ENCODE peak calls at places on chromosomes 1 and 21, in five cellular contexts. V is A673, T is heart right ventricle, O is fibroblast of lung, X is right cardiac atrium. I is an unnamed sample. For H3K4me1, the result is how much of the 10 kb centered on the place peaks cover.

GRCh38 chr1:193216920-193217319 is 30.5 kb upstream of the B3GALT2 start:
- DNase-seq in O (no peak), X (peak), V (peak), T (peak), I (peak)

GRCh38 chr1:150281221-150281757 is 1.1 kb upstream of the CIART start:
- DNase-seq in X (peak), T (peak), V (peak), O (peak), I (peak)

GRCh38 chr1:165456114-165456513 is 11.2 kb upstream of the RXRG start:
- DNase-seq in T (no peak), X (no peak), O (no peak), V (no peak), I (no peak)

GRCh38 chr1:67733741-67734690 is 49.0 kb downstream of the GADD45A start:
- DNase-seq in X (no peak), T (no peak), V (no peak), O (no peak), I (no peak)

GRCh38 chr1:150544204-150544603 is 5.0 kb upstream of the ADAMTSL4 start:
- DNase-seq in T (no peak), X (no peak), V (no peak), O (no peak), I (no peak)

GRCh38 chr21:29175408-29176147 is 45.1 kb downstream of the MAP3K7CL start:
- DNase-seq in T (no peak), V (no peak), O (peak), X (no peak), I (no peak)

GRCh38 chr21:28521932-28522826 is 470.5 kb downstream of the LTN1 start:
- DNase-seq in T (no peak), V (peak), O (peak), X (peak), I (no peak)

GRCh38 chr1:31234870-31235269 is 4.8 kb downstream of the NKAIN1 start:
- DNase-seq in V (no peak), X (no peak), T (no peak), O (no peak), I (no peak)

GRCh38 chr1:203754455-203754864 is 10.5 kb upstream of the LAX1 start:
- DNase-seq in T (no peak), V (no peak), O (no peak), X (no peak), I (no peak)

GRCh38 chr1:24311731-24312130 is 7.4 kb upstream of the GRHL3 start:
- DNase-seq in X (no peak), T (no peak), V (no peak), O (no peak), I (no peak)

GRCh38 chr1:24317081-24317480 is 2.1 kb upstream of the GRHL3 start:
- DNase-seq in X (no peak), T (no peak), O (no peak), V (no peak), I (no peak)

GRCh38 chr1:24316659-24317058 is 2.5 kb upstream of the GRHL3 start:
- DNase-seq in T (no peak), V (no peak), X (no peak), O (no peak), I (no peak)

GRCh38 chr1:24318238-24318987 is 744 bp upstream of the GRHL3 start:
- DNase-seq in X (no peak), T (no peak), V (no peak), O (peak), I (no peak)

GRCh38 chr1:24315391-24315790 is 3.8 kb upstream of the GRHL3 start:
- DNase-seq in T (no peak), V (no peak), O (no peak), X (no peak), I (no peak)
- H3K27ac ChIP-seq in T (no peak), V (no peak), O (no peak), X (no peak), I (no peak)

DNA sequence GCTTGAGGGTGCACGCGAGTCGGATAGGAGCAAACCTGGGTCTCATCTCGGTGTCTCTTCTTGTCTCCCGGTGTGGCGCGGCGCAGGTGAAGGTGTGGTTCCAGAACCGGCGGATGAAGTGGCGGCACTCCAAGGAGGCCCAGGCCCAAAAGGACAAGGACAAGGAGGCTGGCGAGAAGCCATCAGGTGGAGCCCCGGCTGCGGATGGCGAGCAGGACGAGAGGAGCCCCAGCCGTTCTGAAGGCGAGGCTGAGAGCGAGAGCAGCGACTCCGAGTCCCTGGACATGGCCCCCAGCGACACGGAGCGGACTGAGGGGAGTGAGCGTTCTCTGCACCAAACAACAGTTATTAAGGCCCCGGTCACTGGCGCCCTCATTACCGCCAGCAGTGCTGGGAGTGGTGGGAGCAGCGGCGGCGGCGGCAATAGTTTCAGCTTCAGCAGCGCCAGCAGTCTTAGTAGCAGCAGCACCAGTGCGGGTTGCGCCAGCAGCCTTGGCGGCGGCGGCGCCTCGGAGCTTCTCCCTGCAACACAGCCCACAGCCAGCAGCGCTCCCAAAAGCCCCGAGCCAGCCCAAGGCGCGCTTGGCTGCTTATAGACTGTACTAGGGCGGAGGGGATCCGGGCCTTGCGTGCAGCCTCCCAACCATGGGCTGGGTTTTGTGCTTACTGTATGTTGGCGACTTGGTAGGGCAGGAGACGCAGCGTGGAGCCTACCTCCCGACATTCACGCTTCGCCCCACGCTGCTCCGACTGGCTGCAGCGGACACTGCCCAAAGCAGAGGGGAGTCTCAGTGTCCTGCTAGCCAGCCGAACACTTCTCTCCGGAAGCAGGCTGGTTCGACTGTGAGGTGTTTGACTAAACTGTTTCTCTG is 5.1 kb downstream of the HLX start:
- DNase-seq in T (peak), V (peak), O (peak), X (peak), I (no peak)
- H3K4me1 ChIP-seq in T (under half), V (under half), O (under half), X (under half), I (under half)

GRCh38 chr1:160219062-160219929 is 14.1 kb downstream of the PEA15 start:
- DNase-seq in V (peak), X (peak), T (no peak), O (peak), I (peak)

GRCh38 chr1:160221089-160221488 is 15.9 kb downstream of the PEA15 start:
- DNase-seq in X (no peak), V (no peak), T (no peak), O (no peak), I (no peak)

GRCh38 chr1:160220301-160220700 is 15.1 kb downstream of the PEA15 start:
- DNase-seq in V (no peak), T (no peak), X (no peak), O (no peak), I (no peak)

GRCh38 chr1:160214481-160215140 is 9.4 kb downstream of the PEA15 start:
- DNase-seq in O (no peak), X (no peak), V (no peak), T (no peak), I (no peak)

DNA sequence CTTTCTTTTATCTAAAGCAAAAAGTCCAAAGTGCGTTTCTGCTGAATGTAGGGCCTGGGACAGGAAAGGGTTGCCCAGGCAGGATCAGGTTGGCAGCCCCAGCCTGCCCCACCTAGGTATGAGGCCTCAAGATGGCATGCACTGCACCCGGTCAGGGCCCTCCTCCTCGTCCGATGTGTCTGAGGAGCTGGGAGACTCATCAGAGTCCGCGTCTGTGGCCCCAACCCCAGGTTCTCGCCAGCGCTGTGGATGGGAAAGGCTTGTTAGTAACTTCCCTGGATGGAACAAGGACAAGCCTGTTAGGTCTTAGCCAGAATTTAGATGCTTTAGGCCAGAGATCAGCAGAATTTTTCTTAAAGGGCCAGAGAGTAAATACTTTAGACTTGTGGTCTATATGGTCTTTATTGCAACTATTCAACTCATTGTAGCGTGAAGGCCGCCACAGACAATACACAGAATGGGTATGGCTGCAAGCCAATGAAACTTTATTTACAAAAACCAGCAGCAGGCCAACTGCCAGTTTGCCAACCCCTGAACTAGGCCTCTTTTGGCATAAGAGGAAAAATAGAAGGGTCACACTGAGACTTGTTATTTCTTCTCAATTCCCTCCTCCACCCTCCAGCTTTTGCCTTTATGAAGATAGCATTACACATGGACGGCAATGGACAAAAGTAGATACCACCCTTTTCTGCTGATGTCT is 12.4 kb downstream of the PEA15 start:
- DNase-seq in O (peak), V (no peak), T (no peak), X (peak), I (no peak)
- H3K27ac ChIP-seq in O (no peak), V (no peak), T (peak), X (peak), I (peak)

GRCh38 chr1:51661081-51661518 is 44.2 kb downstream of the OSBPL9 start:
- DNase-seq in X (no peak), V (peak), T (no peak), O (peak), I (no peak)

GRCh38 chr1:51663721-51664120 is 46.8 kb downstream of the OSBPL9 start:
- DNase-seq in V (no peak), X (no peak), T (no peak), O (no peak), I (no peak)

GRCh38 chr1:51664412-51665240 is 47.7 kb downstream of the OSBPL9 start:
- DNase-seq in T (no peak), O (peak), V (no peak), X (peak), I (no peak)

GRCh38 chr1:51660570-51660969 is 43.7 kb downstream of the OSBPL9 start:
- DNase-seq in X (no peak), O (no peak), T (no peak), V (no peak), I (no peak)

GRCh38 chr1:51663105-51663504 is 46.2 kb downstream of the OSBPL9 start:
- DNase-seq in T (no peak), O (no peak), V (no peak), X (no peak), I (no peak)
- H3K4me1 ChIP-seq in T (under half), O (under half), V (under half), X (under half), I (half or more)

DNA sequence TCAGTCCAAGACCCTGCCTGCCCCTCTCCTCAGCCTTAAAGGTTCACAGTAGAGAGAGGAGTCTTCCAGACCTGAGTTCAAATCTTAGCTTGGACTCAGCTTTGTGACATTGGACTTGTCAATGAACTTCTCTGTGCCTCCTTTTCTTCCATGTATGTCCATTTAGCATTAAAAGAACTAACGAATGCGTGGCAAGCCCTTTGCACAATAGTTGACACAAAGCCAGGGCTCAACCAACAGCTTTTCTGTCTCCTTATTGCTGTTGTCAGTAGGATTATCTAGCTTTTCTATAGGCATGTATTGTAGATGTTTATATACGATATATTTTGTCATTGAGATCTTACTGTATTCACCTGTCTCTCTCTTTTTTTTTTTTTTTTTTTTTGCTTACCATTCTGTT is 450.8 kb downstream of the PTPRU start:
- DNase-seq in X (no peak), O (peak), V (no peak), T (no peak), I (no peak)
- H3K27ac ChIP-seq in X (no peak), O (no peak), V (no peak), T (no peak), I (no peak)

GRCh38 chr1:39044762-39045161 is 18.6 kb downstream of the NDUFS5 start:
- DNase-seq in X (no peak), O (no peak), V (no peak), T (no peak), I (no peak)
- H3K4me1 ChIP-seq in X (under half), O (under half), V (under half), T (under half), I (under half)

I was measured in psoas muscle.